ENCODE peak calls at places on chromosomes 16 and 17, in four cellular contexts. T is A549, L is HepG2, M is GM12878. O is an unnamed sample.

GRCh38 chr16:84198401-84198800 is 7.4 kb downstream of the ADAD2 start:
- DNase-seq in L (no peak), M (no peak), T (no peak), O (no peak)

GRCh38 chr17:65953316-65954147 is 238.4 kb downstream of the CEP112 start:
- DNase-seq in M (no peak), L (peak), T (no peak), O (no peak)

GRCh38 chr16:64206877-64207276 is 915.0 kb downstream of the CDH11 start:
- DNase-seq in T (no peak), M (no peak), L (no peak), O (peak)

GRCh38 chr16:53413864-53414263 is 20.4 kb upstream of the RBL2 start:
- DNase-seq in M (no peak), T (no peak), L (no peak), O (no peak)

GRCh38 chr17:48644159-48644558 is 18.0 kb upstream of the HOXB9 start:
- DNase-seq in M (no peak), L (no peak), T (no peak), O (peak)

GRCh38 chr17:57735230-57735629 is 9.9 kb downstream of the CCDC182 start:
- DNase-seq in T (no peak), L (no peak), M (no peak), O (no peak)

GRCh38 chr16:87951550-87952538 is 610 bp downstream of the BANP start:
- DNase-seq in M (no peak), T (no peak), L (peak), O (peak)

GRCh38 chr17:78381601-78382168 is 3.2 kb downstream of the PGS1 start:
- DNase-seq in T (no peak), M (no peak), L (no peak), O (no peak)

GRCh38 chr16:414395-415169 is 10.9 kb upstream of the RAB11FIP3 start:
- DNase-seq in T (no peak), L (no peak), M (no peak), O (no peak)

GRCh38 chr16:66662445-66663194 is 33.9 kb downstream of the CMTM4 start:
- DNase-seq in T (peak), M (no peak), L (peak), O (peak)
- TF ChIP-seq PBX3 in T (no peak), M (no peak), L (no peak), O (no peak)

GRCh38 chr17:226773-227580 is 45.5 kb upstream of the DOC2B start:
- DNase-seq in L (no peak), M (no peak), T (no peak), O (no peak)
- TF ChIP-seq PBX3 in L (no peak), M (no peak), T (no peak), O (no peak)

GRCh38 chr17:73338050-73338491 is 26.3 kb upstream of the CDC42EP4 start:
- DNase-seq in T (no peak), L (no peak), M (no peak), O (peak)
- TF ChIP-seq PBX3 in T (no peak), L (no peak), M (no peak), O (no peak)

GRCh38 chr16:4994719-4995434 is 36.7 kb downstream of the SEC14L5 start:
- DNase-seq in L (no peak), M (no peak), T (no peak), O (no peak)
- TF ChIP-seq PBX3 in L (no peak), M (no peak), T (no peak), O (no peak)

GRCh38 chr17:44113868-44114840 is 9.3 kb downstream of the HDAC5 start:
- DNase-seq in T (no peak), M (no peak), L (no peak), O (no peak)

GRCh38 chr17:44118427-44119050 is 4.9 kb downstream of the HDAC5 start:
- DNase-seq in T (no peak), L (no peak), M (no peak), O (no peak)

GRCh38 chr17:44113382-44113781 is 10.1 kb downstream of the HDAC5 start:
- DNase-seq in M (no peak), T (no peak), L (no peak), O (no peak)

GRCh38 chr17:44117351-44117750 is 6.1 kb downstream of the HDAC5 start:
- DNase-seq in M (no peak), L (no peak), T (no peak), O (no peak)

GRCh38 chr17:44115585-44116415 is 7.6 kb downstream of the HDAC5 start:
- DNase-seq in M (no peak), L (no peak), T (peak), O (peak)
- TF ChIP-seq PBX3 in M (no peak), L (no peak), T (no peak), O (no peak)

DNA sequence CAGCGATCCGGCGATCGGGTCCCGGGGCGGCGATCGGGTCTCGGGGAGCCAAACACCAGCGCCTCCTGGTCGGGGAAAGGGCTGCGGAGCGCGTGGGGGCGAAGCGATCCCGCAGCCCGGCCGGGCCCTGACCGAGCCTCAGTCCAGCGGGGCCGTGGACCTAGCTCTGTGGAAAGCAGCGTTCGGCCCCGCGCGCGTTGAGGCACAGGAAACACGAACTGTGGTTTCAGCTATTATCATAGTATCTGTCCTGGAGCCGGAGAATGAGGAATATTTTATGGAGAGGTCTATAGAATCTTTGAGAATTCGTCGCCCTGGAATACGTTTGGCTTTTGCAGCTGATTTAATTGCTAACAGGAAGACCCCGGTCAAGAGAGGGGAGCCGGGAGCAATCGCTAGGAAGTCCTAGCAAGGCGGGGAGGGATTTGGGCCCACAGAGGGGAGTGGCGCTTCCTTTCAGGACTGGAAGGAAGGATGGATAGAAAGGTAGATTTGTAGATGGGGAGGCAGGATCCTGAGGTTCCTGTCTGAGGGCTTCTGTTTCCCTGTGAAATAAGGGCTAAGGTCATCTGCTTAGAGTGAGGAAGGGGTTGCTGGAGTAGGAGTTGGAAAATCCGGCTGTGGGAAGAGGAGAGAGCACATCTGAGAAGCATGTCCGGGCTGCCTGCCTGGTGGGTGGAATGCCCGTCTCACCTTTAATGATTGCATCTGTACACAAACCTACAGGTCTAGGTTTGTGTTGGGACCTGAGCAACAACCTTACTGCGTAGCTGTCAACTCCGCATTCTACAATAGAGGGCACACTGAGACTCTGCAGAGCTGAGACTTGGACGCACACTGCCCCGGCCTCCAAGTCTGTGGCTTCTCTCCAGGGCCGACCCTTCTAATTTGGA is 770 bp downstream of the CCNF start:
- DNase-seq in L (peak), M (no peak), T (no peak), O (peak)
- TF ChIP-seq PBX3 in L (no peak), M (no peak), T (no peak), O (no peak)

GRCh38 chr16:1534021-1535020 is 855 bp downstream of the TMEM204 start:
- DNase-seq in T (no peak), M (no peak), L (no peak), O (no peak)
- TF ChIP-seq PBX3 in T (no peak), M (no peak), L (no peak), O (no peak)

DNA sequence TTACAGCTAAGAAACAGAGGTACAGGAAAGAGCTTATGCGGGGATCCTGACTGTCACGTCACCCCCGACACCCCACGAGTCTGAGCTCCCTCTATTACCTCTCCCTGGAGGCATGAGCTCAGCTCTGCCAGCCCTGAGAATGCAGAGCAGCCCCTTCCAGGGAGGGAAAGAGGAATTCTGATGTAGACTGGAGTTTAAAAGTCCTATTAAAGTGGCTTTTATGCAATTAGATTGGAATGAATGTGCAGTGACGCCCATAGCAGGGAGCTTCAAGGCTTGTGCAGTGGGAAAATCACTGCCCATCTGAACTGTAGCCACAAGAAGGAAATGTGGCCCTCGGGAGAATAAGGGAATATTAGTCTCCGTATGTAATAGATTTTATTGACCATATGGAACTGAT is 67.0 kb downstream of the ZNF423 start:
- DNase-seq in M (no peak), T (no peak), L (no peak), O (no peak)
- TF ChIP-seq PBX3 in M (no peak), T (no peak), L (no peak), O (no peak)

O was measured in SK-N-SH.